ENCODE peak calls at places on chromosomes 6 and 20, in five cellular contexts. A, Y, I, L and K are unnamed samples.

GRCh38 chr6:103215835-103216234 is 1643.9 kb downstream of the HACE1 start:
- DNase-seq in A (no peak), Y (no peak), I (no peak), L (no peak), K (no peak)

GRCh38 chr6:158672726-158673125 is 22.9 kb downstream of the SYTL3 start:
- DNase-seq in A (no peak), Y (no peak), I (no peak), L (no peak), K (no peak)

GRCh38 chr6:31738048-31738979 is 1.5 kb upstream of the MSH5 start:
- DNase-seq in A (peak), Y (peak), I (peak), L (peak), K (no peak)

GRCh38 chr20:33944914-33945313 is 48.8 kb upstream of the RALY start:
- DNase-seq in A (no peak), Y (no peak), I (no peak), L (no peak), K (no peak)

GRCh38 chr20:63520594-63520938 is at the start of gene PPDPF:
- DNase-seq in A (peak), Y (peak), I (peak), L (peak), K (no peak)

GRCh38 chr20:52145587-52145986 is 46.0 kb downstream of the ZFP64 start:
- DNase-seq in A (no peak), Y (no peak), I (no peak), L (no peak), K (no peak)

GRCh38 chr6:14804444-14805210 is 441.2 kb upstream of the JARID2 start:
- DNase-seq in A (no peak), Y (no peak), I (peak), L (peak), K (no peak)

GRCh38 chr6:16741112-16742016 is 19.9 kb downstream of the ATXN1 start:
- DNase-seq in A (no peak), Y (no peak), I (peak), L (peak), K (peak)

GRCh38 chr20:19588731-19589130 is 169.3 kb upstream of the RIN2 start:
- DNase-seq in A (no peak), Y (no peak), I (no peak), L (peak), K (no peak)

GRCh38 chr20:38473353-38473795 is 731 bp downstream of the RALGAPB start:
- DNase-seq in A (no peak), Y (no peak), I (peak), L (peak), K (no peak)

GRCh38 chr6:154302111-154302752 is 54.4 kb downstream of the IPCEF1 start:
- DNase-seq in A (peak), Y (peak), I (peak), L (peak), K (no peak)